ENCODE peak calls at places on chromosome 12, in seven cellular contexts. M, Z, A, T, L, V and H are unnamed samples.

GRCh38 chr12:1429980-1430379 is 164.4 kb downstream of the FBXL14 start:
- DNase-seq in M (no peak), Z (no peak), A (no peak), T (peak), L (no peak), V (no peak), H (no peak)

GRCh38 chr12:104499668-104500328 is 43.0 kb downstream of the CHST11 start:
- DNase-seq in M (no peak), Z (no peak), A (no peak), T (no peak), L (no peak), V (no peak), H (no peak)

GRCh38 chr12:69471667-69472385 is 1.6 kb downstream of the FRS2 start:
- DNase-seq in M (no peak), Z (no peak), A (no peak), T (no peak), L (no peak), V (no peak), H (no peak)

GRCh38 chr12:106247731-106248176 is at the start of gene CKAP4:
- DNase-seq in M (peak), Z (peak), A (peak), T (peak), L (peak), V (peak), H (peak)

GRCh38 chr12:124162151-124163110 is 132.5 kb upstream of the RFLNA start:
- DNase-seq in M (no peak), Z (no peak), A (no peak), T (no peak), L (no peak), V (no peak), H (no peak)

GRCh38 chr12:76670776-76671175 is 93.1 kb upstream of the ZDHHC17 start:
- DNase-seq in M (no peak), Z (no peak), A (peak), T (peak), L (no peak), V (no peak), H (no peak)

GRCh38 chr12:53867216-53868012 is 71.2 kb upstream of the HOXC13 start:
- DNase-seq in M (no peak), Z (no peak), A (no peak), T (peak), L (no peak), V (no peak), H (no peak)

GRCh38 chr12:9843416-9843815 is 16.1 kb downstream of the KLRF1 start:
- DNase-seq in M (no peak), Z (no peak), A (no peak), T (peak), L (no peak), V (no peak), H (no peak)

GRCh38 chr12:96225003-96225855 is 31.1 kb downstream of the ELK3 start:
- DNase-seq in M (peak), Z (no peak), A (no peak), T (no peak), L (no peak), V (no peak), H (no peak)